ENCODE peak calls at places on chromosomes 16 and 17, in four cellular contexts. E, R, S and C are unnamed samples.

GRCh38 chr17:78812849-78813248 is 27.8 kb downstream of the USP36 start:
- DNase-seq in E (no peak), R (no peak), S (no peak), C (no peak)

GRCh38 chr17:3762922-3763776 is 37.8 kb downstream of the ITGAE start:
- DNase-seq in E (no peak), R (no peak), S (no peak), C (no peak)

GRCh38 chr17:35063514-35064223 is at the start of gene RFFL:
- DNase-seq in E (peak), R (peak), S (peak), C (peak)

GRCh38 chr16:8677481-8677880 is 3.1 kb downstream of the ABAT start:
- DNase-seq in E (no peak), R (no peak), S (no peak), C (no peak)

GRCh38 chr17:82000803-82001649 is 21.7 kb downstream of the CENPX start:
- DNase-seq in E (no peak), R (no peak), S (no peak), C (no peak)

GRCh38 chr17:66398059-66398458 is 95.6 kb downstream of the PRKCA start:
- DNase-seq in E (no peak), R (no peak), S (no peak), C (no peak)

GRCh38 chr16:81996664-81997529 is 14.4 kb downstream of the SDR42E1 start:
- DNase-seq in E (peak), R (peak), S (peak), C (no peak)

GRCh38 chr17:44689492-44690217 is at the start of gene CCDC43:
- DNase-seq in E (peak), R (peak), S (peak), C (peak)

GRCh38 chr16:85188822-85189672 is 76.8 kb upstream of the CIBAR2 start:
- DNase-seq in E (no peak), R (no peak), S (no peak), C (no peak)

GRCh38 chr17:27384261-27384701 is 72.0 kb upstream of the KSR1 start:
- DNase-seq in E (no peak), R (no peak), S (no peak), C (peak)

GRCh38 chr16:4266372-4266771 is 6.5 kb downstream of the TFAP4 start:
- DNase-seq in E (peak), R (no peak), S (peak), C (no peak)

GRCh38 chr17:36901506-36901905 is 35.8 kb upstream of the LHX1 start:
- DNase-seq in E (no peak), R (no peak), S (peak), C (no peak)

DNA sequence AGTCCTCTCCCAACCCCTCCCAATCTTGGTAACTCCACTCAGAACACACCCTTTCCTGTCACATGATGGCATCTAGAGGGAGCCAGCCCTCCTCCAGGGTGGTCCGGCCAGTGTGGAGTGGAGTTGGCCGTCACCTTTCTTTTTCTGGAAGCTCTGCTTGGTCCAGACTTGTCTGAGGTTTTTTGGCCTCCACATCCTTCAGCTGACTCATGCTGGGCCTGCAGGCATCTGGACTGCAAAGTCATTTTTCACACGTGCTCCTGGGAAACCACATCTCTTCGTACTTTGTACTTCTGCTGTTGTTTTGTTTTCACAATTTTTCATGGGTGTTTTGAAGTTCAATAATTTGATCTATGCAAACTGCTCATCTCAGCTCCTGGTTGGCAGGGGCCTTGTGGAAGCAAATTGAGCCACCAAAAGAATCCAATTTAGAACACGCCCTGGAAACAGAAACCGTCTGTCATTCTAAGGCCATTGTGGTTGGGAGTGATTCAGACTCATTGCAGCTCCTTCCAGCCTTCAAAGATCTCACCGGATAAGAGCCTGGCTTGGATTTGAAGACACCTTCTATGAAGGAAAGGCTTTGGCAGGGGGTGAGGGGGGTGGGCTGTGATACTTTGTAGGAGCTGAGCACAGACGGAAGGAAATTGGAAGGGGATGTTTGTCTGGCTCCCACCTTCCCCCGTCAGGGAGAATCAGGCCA is 42.4 kb upstream of the NF1 start:
- DNase-seq in E (peak), R (peak), S (peak), C (no peak)
- TF ChIP-seq SIN3A in E (peak), R (no peak), S (no peak), C (no peak)

GRCh38 chr16:73171901-73172619 is 124.1 kb upstream of the ZFHX3 start:
- DNase-seq in E (no peak), R (no peak), S (no peak), C (no peak)
- TF ChIP-seq TCF7L2 in E (no peak), R (no peak), S (no peak), C (no peak)

DNA sequence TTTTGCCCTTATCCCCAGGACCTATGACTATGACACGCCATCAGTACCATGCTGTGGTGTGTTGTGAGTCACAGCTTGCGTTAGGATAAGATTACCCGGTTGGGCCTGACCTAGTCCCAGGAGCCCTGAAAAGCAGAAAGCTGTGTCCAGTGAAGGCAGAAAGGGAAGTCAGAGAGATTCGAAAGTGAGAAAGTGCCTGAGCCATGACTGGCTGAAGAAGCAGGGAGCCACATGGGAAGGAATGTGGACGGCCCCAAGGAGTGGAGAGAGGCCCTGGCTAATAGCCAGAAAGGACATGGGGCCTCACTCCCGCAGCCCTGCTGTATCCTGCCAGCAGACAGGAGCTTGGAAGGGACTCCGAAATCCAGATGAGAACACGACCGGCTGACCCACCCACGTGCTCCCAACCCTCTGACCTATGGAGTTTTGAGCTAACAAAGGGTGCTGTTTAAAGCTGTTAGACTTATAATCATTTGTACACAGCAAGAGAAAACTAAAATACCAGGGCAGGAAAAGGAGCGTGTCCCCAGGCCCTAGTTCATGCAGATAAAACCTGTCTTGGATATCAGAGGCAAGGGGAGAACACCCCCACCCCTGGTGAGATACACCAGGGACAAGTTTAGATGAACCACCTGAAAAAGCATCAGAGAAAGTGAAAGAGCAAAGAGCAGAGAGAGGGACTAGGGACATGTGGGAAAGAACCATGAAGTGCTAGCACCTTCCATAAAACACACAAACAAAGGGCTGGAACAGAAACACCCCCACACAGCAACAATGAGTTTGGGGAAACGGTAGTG is 115.3 kb downstream of the SLC39A11 start:
- DNase-seq in E (peak), R (peak), S (no peak), C (no peak)
- H3K27ac ChIP-seq in E (peak), R (peak), S (no peak), C (peak)

GRCh38 chr16:55323637-55324490 is at the start of gene IRX6:
- DNase-seq in E (no peak), R (peak), S (no peak), C (no peak)
- TF ChIP-seq SIN3A in E (no peak), R (no peak), S (no peak), C (no peak)